ENCODE peak calls at places on chromosomes 12 and 14, in ten cellular contexts. R is SK-N-SH treated with all-trans-retinoic acid at 6 μM for 48 hours; S is mucosa of descending colon; J is stimulated activated naive CD8-positive, alpha-beta T cell treated with anti-CD3 and anti-CD28 coated beads, Interleukin-15, Interleukin-2, amounts not matched to agents 100 U/mL and 50 U/mL, for 24 hours; E is A549; M is PC-3; Q is effector memory CD8-positive, alpha-beta T cell; Z is gastrocnemius medialis; F is heart right ventricle; W is activated CD8-positive, alpha-beta memory T cell treated with anti-CD3 and anti-CD28 coated beads, Interleukin-2, amount 10 ng/mL, durations not matched to agents 7 days and 5 days. L is an unnamed sample.

GRCh38 chr14:21990116-21990515 is 316.5 kb upstream of the OR4E1 start:
- ATAC-seq in R (no peak), S (no peak), J (peak), E (peak), M (no peak), Q (peak), Z (no peak), F (no peak), W (peak), L (no peak)

GRCh38 chr14:80475074-80475473 is 263.8 kb upstream of the DIO2 start:
- ATAC-seq in R (peak), S (no peak), J (no peak), E (no peak), M (peak), Q (no peak), Z (no peak), F (no peak), W (no peak), L (no peak)

GRCh38 chr12:49515266-49515665 is 23.6 kb upstream of the KCNH3 start:
- ATAC-seq in R (peak), S (no peak), J (no peak), E (no peak), M (peak), Q (no peak), Z (no peak), F (no peak), W (no peak), L (no peak)

GRCh38 chr12:131390408-131391100 is 320.3 kb upstream of the SFSWAP start:
- ATAC-seq in R (no peak), S (peak), J (no peak), E (peak), M (peak), Q (no peak), Z (no peak), F (no peak), W (no peak), L (no peak)

GRCh38 chr12:56469007-56469930 is 891 bp downstream of the SPRYD4 start:
- ATAC-seq in R (peak), S (peak), J (no peak), E (peak), M (peak), Q (no peak), Z (peak), F (peak), W (no peak), L (no peak)

GRCh38 chr14:68473050-68473449 is 319.8 kb downstream of the ZFP36L1 start:
- ATAC-seq in R (no peak), S (no peak), J (no peak), E (no peak), M (no peak), Q (no peak), Z (peak), F (no peak), W (no peak), L (no peak)

GRCh38 chr12:131591714-131592709 is 118.9 kb upstream of the SFSWAP start:
- ATAC-seq in R (no peak), S (no peak), J (no peak), E (no peak), M (no peak), Q (no peak), Z (no peak), F (no peak), W (no peak), L (no peak)

GRCh38 chr12:15600223-15600935 is 188.8 kb downstream of the EPS8 start:
- ATAC-seq in R (no peak), S (no peak), J (no peak), E (no peak), M (no peak), Q (no peak), Z (no peak), F (no peak), W (no peak), L (no peak)

GRCh38 chr12:80470403-80470802 is 26.4 kb downstream of the PTPRQ start:
- ATAC-seq in R (no peak), S (no peak), J (no peak), E (no peak), M (no peak), Q (no peak), Z (no peak), F (no peak), W (no peak), L (no peak)

GRCh38 chr12:48145981-48146380 is 11.3 kb downstream of the ASB8 start:
- ATAC-seq in R (no peak), S (no peak), J (no peak), E (no peak), M (no peak), Q (no peak), Z (no peak), F (peak), W (no peak), L (no peak)

GRCh38 chr12:3046441-3047200 is 30.6 kb upstream of the TSPAN9 start:
- ATAC-seq in R (peak), S (no peak), J (no peak), E (no peak), M (peak), Q (no peak), Z (peak), F (peak), W (no peak), L (no peak)

GRCh38 chr14:64943981-64944520 is 1.5 kb upstream of the GPX2 start:
- ATAC-seq in R (no peak), S (no peak), J (no peak), E (no peak), M (no peak), Q (no peak), Z (no peak), F (no peak), W (no peak), L (no peak)

GRCh38 chr14:68210729-68211299 is 391.2 kb downstream of the RAD51B start:
- ATAC-seq in R (peak), S (peak), J (peak), E (no peak), M (peak), Q (peak), Z (peak), F (peak), W (peak), L (peak)

GRCh38 chr12:27552886-27553560 is 29.0 kb downstream of the PPFIBP1 start:
- ATAC-seq in R (no peak), S (no peak), J (peak), E (no peak), M (no peak), Q (no peak), Z (no peak), F (no peak), W (no peak), L (no peak)

GRCh38 chr12:92486443-92487137 is 216.2 kb upstream of the PLEKHG7 start:
- ATAC-seq in R (no peak), S (no peak), J (no peak), E (no peak), M (no peak), Q (no peak), Z (no peak), F (no peak), W (no peak), L (no peak)

GRCh38 chr14:85461432-85462133 is 68.4 kb upstream of the FLRT2 start:
- ATAC-seq in R (no peak), S (no peak), J (no peak), E (no peak), M (no peak), Q (no peak), Z (no peak), F (no peak), W (no peak), L (no peak)

GRCh38 chr12:113130457-113131135 is 5.0 kb downstream of the RASAL1 start:
- ATAC-seq in R (peak), S (peak), J (peak), E (peak), M (peak), Q (peak), Z (no peak), F (no peak), W (no peak), L (no peak)

GRCh38 chr12:25824729-25825128 is 133.8 kb upstream of the RASSF8 start:
- ATAC-seq in R (no peak), S (no peak), J (no peak), E (no peak), M (no peak), Q (no peak), Z (no peak), F (peak), W (no peak), L (no peak)

GRCh38 chr12:99810718-99811593 is 163.4 kb downstream of the GARIN6 start:
- ATAC-seq in R (peak), S (no peak), J (no peak), E (peak), M (peak), Q (no peak), Z (no peak), F (no peak), W (no peak), L (no peak)

GRCh38 chr12:132132609-132133430 is 11.3 kb downstream of the DDX51 start:
- ATAC-seq in R (no peak), S (peak), J (no peak), E (peak), M (no peak), Q (no peak), Z (no peak), F (no peak), W (no peak), L (no peak)

GRCh38 chr14:52998376-52999010 is 47.6 kb upstream of the FERMT2 start:
- ATAC-seq in R (no peak), S (no peak), J (no peak), E (no peak), M (peak), Q (no peak), Z (no peak), F (no peak), W (no peak), L (peak)

GRCh38 chr12:58596381-58596780 is 323.9 kb downstream of the LRIG3 start:
- ATAC-seq in R (no peak), S (no peak), J (no peak), E (no peak), M (peak), Q (no peak), Z (no peak), F (no peak), W (no peak), L (no peak)

GRCh38 chr12:97046901-97047300 is 139.8 kb downstream of the NEDD1 start:
- ATAC-seq in R (no peak), S (no peak), J (no peak), E (no peak), M (no peak), Q (no peak), Z (no peak), F (no peak), W (no peak), L (no peak)

GRCh38 chr12:109446869-109447268 is 30.2 kb downstream of the KCTD10 start:
- ATAC-seq in R (no peak), S (peak), J (no peak), E (no peak), M (no peak), Q (no peak), Z (no peak), F (peak), W (no peak), L (no peak)

GRCh38 chr12:53564276-53564675 is 57.0 kb upstream of the NPFF start:
- ATAC-seq in R (no peak), S (no peak), J (no peak), E (no peak), M (no peak), Q (no peak), Z (no peak), F (no peak), W (no peak), L (no peak)

GRCh38 chr12:91413591-91413990 is 231.0 kb upstream of the DCN start:
- ATAC-seq in R (peak), S (peak), J (no peak), E (peak), M (peak), Q (no peak), Z (no peak), F (no peak), W (no peak), L (no peak)

GRCh38 chr14:59254146-59254910 is 65.9 kb downstream of the DAAM1 start:
- ATAC-seq in R (peak), S (peak), J (no peak), E (peak), M (peak), Q (no peak), Z (peak), F (peak), W (no peak), L (peak)

GRCh38 chr12:2319747-2320146 is 267.0 kb downstream of the CACNA1C start:
- ATAC-seq in R (peak), S (no peak), J (no peak), E (no peak), M (no peak), Q (no peak), Z (no peak), F (peak), W (no peak), L (no peak)

GRCh38 chr14:24442240-24443052 is at the start of gene SDR39U1:
- ATAC-seq in R (peak), S (peak), J (peak), E (peak), M (peak), Q (peak), Z (peak), F (peak), W (peak), L (peak)